ENCODE peak calls at places on chromosome 2, in four cellular contexts. G is stimulated activated CD4-positive, alpha-beta T cell treated with anti-CD3 and anti-CD28 coated beads, Interleukin-4, amount 100 ng/mL, for 4 hours; Z is body of pancreas; K is CD8-positive, alpha-beta memory T cell. N is an unnamed sample.

GRCh38 chr2:224195954-224196571 is 157.0 kb upstream of the SERPINE2 start:
- DNase-seq in K (no peak), Z (peak), G (no peak), N (no peak)

GRCh38 chr2:174662459-174662858 is 64.9 kb upstream of the WIPF1 start:
- DNase-seq in G (no peak), K (no peak), Z (no peak), N (no peak)

GRCh38 chr2:101776172-101777043 is 78.9 kb downstream of the MAP4K4 start:
- DNase-seq in G (no peak), Z (no peak), K (no peak), N (no peak)

GRCh38 chr2:157480182-157480961 is 36.5 kb upstream of the CYTIP start:
- DNase-seq in G (peak), K (no peak), Z (peak), N (peak)

GRCh38 chr2:216621292-216621691 is 11.9 kb upstream of the IGFBP2 start:
- DNase-seq in Z (peak), G (no peak), K (no peak), N (no peak)

GRCh38 chr2:10475811-10476660 is 27.9 kb upstream of the ODC1 start:
- DNase-seq in Z (no peak), G (no peak), K (no peak), N (no peak)

GRCh38 chr2:8086342-8086741 is 595.5 kb upstream of the ID2 start:
- DNase-seq in Z (no peak), K (no peak), G (no peak), N (no peak)

GRCh38 chr2:76546207-76546606 is 835.5 kb upstream of the GCFC2 start:
- DNase-seq in G (no peak), K (no peak), Z (no peak), N (no peak)

GRCh38 chr2:38750793-38751042 is 443 bp downstream of the SRSF7 start:
- DNase-seq in G (peak), Z (peak), K (no peak), N (peak)

GRCh38 chr2:234249873-234250272 is 199.4 kb downstream of the SPP2 start:
- DNase-seq in Z (no peak), G (no peak), K (no peak), N (no peak)

GRCh38 chr2:156908825-156909224 is 348.7 kb upstream of the GALNT5 start:
- DNase-seq in Z (no peak), K (no peak), G (no peak), N (no peak)

GRCh38 chr2:218245214-218245613 is 15.6 kb upstream of the GPBAR1 start:
- DNase-seq in Z (no peak), G (no peak), K (no peak), N (no peak)